ENCODE peak calls at places on chromosomes 13 and 19, in ten cellular contexts. A, E, Y, K, X, D, B, N, O and P are unnamed samples.

GRCh38 chr13:79314652-79315051 is 91.4 kb downstream of the RBM26 start:
- DNase-seq in A (no peak), E (no peak), Y (no peak), K (no peak), X (no peak), D (no peak), B (no peak), N (no peak), O (no peak), P (no peak)

GRCh38 chr13:45167611-45168554 is 33.0 kb downstream of the KCTD4 start:
- DNase-seq in A (peak; percentile 24), E (peak; percentile 4), Y (no peak), K (no peak), X (no peak), D (peak; percentile 95), B (no peak), N (peak; percentile 38), O (no peak), P (peak; percentile 5)

GRCh38 chr13:50635504-50635903 is 208.0 kb downstream of the DLEU7 start:
- DNase-seq in A (no peak), E (peak; percentile 13), Y (no peak), K (no peak), X (no peak), D (no peak), B (no peak), N (no peak), O (no peak), P (peak; percentile 23)

GRCh38 chr19:29013325-29013724 is 199.6 kb downstream of the UQCRFS1 start:
- DNase-seq in A (no peak), E (no peak), Y (no peak), K (no peak), X (no peak), D (no peak), B (no peak), N (no peak), O (no peak), P (no peak)

GRCh38 chr13:46578590-46578975 is 25.6 kb downstream of the LRCH1 start:
- DNase-seq in A (no peak), E (no peak), Y (no peak), K (no peak), X (no peak), D (no peak), B (no peak), N (no peak), O (no peak), P (no peak)

GRCh38 chr19:6717036-6717435 is 3.4 kb downstream of the C3 start:
- DNase-seq in A (no peak), E (no peak), Y (no peak), K (no peak), X (no peak), D (no peak), B (no peak), N (no peak), O (no peak), P (no peak)

GRCh38 chr13:82627183-82627582 is 1255.1 kb downstream of the SLITRK1 start:
- DNase-seq in A (no peak), E (no peak), Y (no peak), K (no peak), X (no peak), D (peak; percentile 35), B (no peak), N (no peak), O (peak; percentile 38), P (no peak)

GRCh38 chr13:30303269-30303668 is 4.1 kb downstream of the KATNAL1 start:
- DNase-seq in A (no peak), E (no peak), Y (no peak), K (no peak), X (no peak), D (no peak), B (no peak), N (no peak), O (no peak), P (no peak)

GRCh38 chr19:4452230-4452990 is 5.2 kb downstream of the UBXN6 start:
- DNase-seq in A (no peak), E (no peak), Y (no peak), K (no peak), X (no peak), D (no peak), B (no peak), N (no peak), O (no peak), P (no peak)

GRCh38 chr13:24680258-24680920 is at the start of gene ATP12A:
- DNase-seq in A (no peak), E (no peak), Y (peak; percentile 46), K (peak; percentile 53), X (no peak), D (no peak), B (no peak), N (no peak), O (peak; percentile 43), P (peak; percentile 32)

GRCh38 chr19:55658846-55659459 is 4.1 kb downstream of the U2AF2 start:
- DNase-seq in A (no peak), E (no peak), Y (no peak), K (no peak), X (no peak), D (no peak), B (no peak), N (no peak), O (no peak), P (no peak)

GRCh38 chr19:5001547-5002131 is 32.7 kb downstream of the KDM4B start:
- DNase-seq in A (peak; percentile 48), E (no peak), Y (no peak), K (no peak), X (peak; percentile 4), D (peak; percentile 36), B (no peak), N (peak; percentile 51), O (no peak), P (peak; percentile 80)

GRCh38 chr19:47231215-47232054 is 436 bp upstream of the BBC3 start:
- DNase-seq in A (peak; percentile 88), E (peak; percentile 70), Y (peak; percentile 75), K (peak; percentile 91), X (no peak), D (peak; percentile 75), B (peak; percentile 51), N (peak; percentile 72), O (peak; percentile 55), P (peak; percentile 93)

GRCh38 chr13:25300861-25301346 is 521 bp upstream of the NUP58 start:
- DNase-seq in A (no peak), E (no peak), Y (no peak), K (no peak), X (no peak), D (no peak), B (peak; percentile 68), N (no peak), O (no peak), P (peak; percentile 32)

GRCh38 chr13:23450340-23451046 is 17.0 kb upstream of the SACS start:
- DNase-seq in A (peak; percentile 56), E (peak; percentile 63), Y (no peak), K (no peak), X (peak; percentile 89), D (no peak), B (peak; percentile 99), N (no peak), O (no peak), P (no peak)

GRCh38 chr13:98889419-98890079 is 88.3 kb downstream of the DOCK9 start:
- DNase-seq in A (no peak), E (no peak), Y (no peak), K (no peak), X (no peak), D (no peak), B (no peak), N (no peak), O (no peak), P (no peak)

GRCh38 chr19:1864480-1865171 is 1.2 kb upstream of the KLF16 start:
- DNase-seq in A (peak; percentile 68), E (peak; percentile 46), Y (peak; percentile 74), K (peak; percentile 72), X (no peak), D (peak; percentile 56), B (no peak), N (no peak), O (no peak), P (peak; percentile 89)

GRCh38 chr19:11578342-11579142 is 1.1 kb upstream of the ACP5 start:
- DNase-seq in A (no peak), E (peak; percentile 41), Y (no peak), K (no peak), X (no peak), D (no peak), B (no peak), N (no peak), O (no peak), P (peak; percentile 33)

GRCh38 chr19:10139952-10140351 is 20.3 kb upstream of the EIF3G start:
- DNase-seq in A (no peak), E (no peak), Y (no peak), K (no peak), X (no peak), D (no peak), B (no peak), N (no peak), O (no peak), P (no peak)

GRCh38 chr13:47794963-47795362 is 206.1 kb downstream of the SUCLA2 start:
- DNase-seq in A (no peak), E (no peak), Y (no peak), K (no peak), X (no peak), D (no peak), B (no peak), N (peak; percentile 4), O (no peak), P (peak; percentile 37)

GRCh38 chr13:43543331-43543730 is 243.4 kb downstream of the ENOX1 start:
- DNase-seq in A (no peak), E (no peak), Y (no peak), K (no peak), X (no peak), D (no peak), B (no peak), N (no peak), O (no peak), P (no peak)

GRCh38 chr13:49927755-49928154 is 8.4 kb downstream of the SPRYD7 start:
- DNase-seq in A (no peak), E (no peak), Y (no peak), K (no peak), X (no peak), D (peak; percentile 63), B (no peak), N (no peak), O (no peak), P (peak; percentile 71)

GRCh38 chr19:18736415-18737336 is 53.2 kb downstream of the CRTC1 start:
- DNase-seq in A (no peak), E (no peak), Y (no peak), K (no peak), X (no peak), D (no peak), B (peak; percentile 30), N (no peak), O (no peak), P (no peak)

GRCh38 chr13:26653310-26653709 is 95.8 kb downstream of the WASF3 start:
- DNase-seq in A (no peak), E (no peak), Y (no peak), K (no peak), X (no peak), D (peak; percentile 34), B (no peak), N (no peak), O (no peak), P (peak; percentile 66)

GRCh38 chr19:13026478-13026999 is 31.3 kb downstream of the NFIX start:
- DNase-seq in A (no peak), E (no peak), Y (no peak), K (no peak), X (no peak), D (peak; percentile 89), B (no peak), N (no peak), O (peak; percentile 44), P (no peak)

GRCh38 chr13:36918246-36919060 is 1.6 kb downstream of the SMAD9 start:
- DNase-seq in A (peak; percentile 48), E (no peak), Y (no peak), K (no peak), X (no peak), D (peak; percentile 39), B (no peak), N (no peak), O (peak; percentile 40), P (peak; percentile 22)

GRCh38 chr19:13872695-13873389 is 4.1 kb upstream of the NANOS3 start:
- DNase-seq in A (no peak), E (no peak), Y (peak; percentile 75), K (no peak), X (no peak), D (no peak), B (no peak), N (peak; percentile 71), O (no peak), P (peak; percentile 69)

GRCh38 chr19:34181111-34181864 is 9.0 kb downstream of the LSM14A start:
- DNase-seq in A (no peak), E (no peak), Y (no peak), K (no peak), X (no peak), D (peak; percentile 30), B (no peak), N (no peak), O (no peak), P (no peak)